ENCODE peak calls at places on chromosomes 5 and 9, in five cellular contexts. S is activated CD4-positive, alpha-beta T cell treated with anti-CD3 and anti-CD28 coated beads for 48 hours; W is choroid plexus epithelial cell; O is activated naive CD4-positive, alpha-beta T cell treated with anti-CD3 and anti-CD28 coated beads for 36 hours; B is sigmoid colon. P is an unnamed sample.

GRCh38 chr5:107253246-107253645 is 417.5 kb downstream of the EFNA5 start:
- DNase-seq in B (no peak), S (no peak), O (no peak), W (no peak), P (no peak)

GRCh38 chr5:125140855-125141254 is 394.4 kb upstream of the ZNF608 start:
- DNase-seq in W (peak; percentile 81), O (no peak), B (no peak), S (no peak), P (no peak)

GRCh38 chr5:139711852-139712171 is 63.7 kb downstream of the CXXC5 start:
- DNase-seq in W (no peak), S (peak; percentile 11), B (peak; percentile 72), O (no peak), P (no peak)

GRCh38 chr9:124795881-124796415 is 19.0 kb downstream of the OLFML2A start:
- DNase-seq in O (no peak), B (no peak), S (no peak), W (peak; percentile 65), P (no peak)

GRCh38 chr9:134551657-134552348 is 89.8 kb upstream of the COL5A1 start:
- DNase-seq in O (no peak), S (no peak), B (no peak), W (peak; percentile 89), P (peak; percentile 82)

GRCh38 chr5:169164481-169164925 is 136.4 kb downstream of the SLIT3 start:
- DNase-seq in S (no peak), B (no peak), O (no peak), W (no peak), P (no peak)

GRCh38 chr5:126676195-126676624 is 75.5 kb downstream of the PHAX start:
- DNase-seq in B (peak; percentile 70), W (peak; percentile 76), O (peak; percentile 85), S (peak; percentile 71), P (no peak)

GRCh38 chr9:76203373-76203772 is 190.9 kb downstream of the RFK start:
- DNase-seq in B (no peak), O (no peak), W (no peak), S (no peak), P (no peak)

GRCh38 chr5:174945853-174946252 is 221.5 kb downstream of the MSX2 start:
- DNase-seq in W (no peak), S (no peak), B (no peak), O (no peak), P (no peak)

GRCh38 chr5:137560414-137560813 is 61.3 kb upstream of the SPOCK1 start:
- DNase-seq in B (no peak), O (no peak), S (no peak), W (no peak), P (no peak)

GRCh38 chr9:136317695-136318094 is 9.6 kb upstream of the GPSM1 start:
- DNase-seq in B (no peak), O (no peak), W (no peak), S (no peak), P (no peak)

GRCh38 chr5:64015824-64016223 is 53.6 kb upstream of the HTR1A start:
- DNase-seq in W (no peak), B (no peak), S (no peak), O (no peak), P (no peak)

GRCh38 chr9:110526426-110526825 is 53.1 kb downstream of the SVEP1 start:
- DNase-seq in B (no peak), S (no peak), W (peak; percentile 77), O (no peak), P (no peak)

GRCh38 chr5:77180167-77181081 is 30.1 kb upstream of the PDE8B start:
- DNase-seq in S (peak; percentile 35), W (peak; percentile 36), O (peak; percentile 12), B (peak; percentile 71), P (peak; percentile 76)

GRCh38 chr5:154202379-154203260 is 12.1 kb downstream of the GALNT10 start:
- DNase-seq in W (no peak), O (peak; percentile 86), B (no peak), S (peak; percentile 73), P (no peak)

GRCh38 chr9:77726814-77727213 is 78.7 kb upstream of the GNA14 start:
- DNase-seq in W (no peak), B (no peak), O (no peak), S (no peak), P (no peak)

GRCh38 chr9:93681316-93682154 is 105.2 kb downstream of the PHF2 start:
- DNase-seq in W (no peak), S (no peak), B (peak; percentile 46), O (no peak), P (no peak)

GRCh38 chr5:123696948-123697347 is 185.0 kb downstream of the CSNK1G3 start:
- DNase-seq in B (peak; percentile 85), O (no peak), W (no peak), S (no peak), P (no peak)

GRCh38 chr9:9917400-9917799 is 695.4 kb downstream of the PTPRD start:
- DNase-seq in S (no peak), W (no peak), B (no peak), O (no peak), P (no peak)